ENCODE peak calls at places on chromosomes 7 and 10, in four cellular contexts. C is K562, B is A549, S is HepG2. D is an unnamed sample.
A peak's percentile ranks its signal among the peaks of the same experiment; 100 is the strongest.

GRCh38 chr10:65377687-65378086 is 1548.1 kb upstream of the LRRTM3 start:
- DNase-seq in B (no peak), C (no peak), S (no peak), D (no peak)

GRCh38 chr10:129760003-129760315 is 204.1 kb downstream of the EBF3 start:
- DNase-seq in S (no peak), B (no peak), C (no peak), D (no peak)

GRCh38 chr7:55572378-55573233 is at the start of gene VOPP1:
- DNase-seq in C (peak; percentile 93), S (peak; percentile 35), B (peak; percentile 80), D (peak; percentile 69)

GRCh38 chr10:45500798-45501197 is 126.8 kb downstream of the ALOX5 start:
- DNase-seq in B (no peak), C (no peak), S (no peak), D (no peak)

GRCh38 chr10:84537447-84537931 is 209.1 kb downstream of the CCSER2 start:
- DNase-seq in C (peak; percentile 86), S (peak; percentile 49), B (peak; percentile 67), D (peak; percentile 32)

GRCh38 chr10:132299381-132300336 is 8.1 kb downstream of the STK32C start:
- DNase-seq in C (no peak), B (no peak), S (no peak), D (no peak)

GRCh38 chr7:22667562-22668239 is 59.3 kb upstream of the IL6 start:
- DNase-seq in B (peak; percentile 34), C (peak; percentile 54), S (no peak), D (peak; percentile 19)

GRCh38 chr10:131815366-131816156 is 85.2 kb upstream of the PPP2R2D start:
- DNase-seq in S (no peak), C (no peak), B (no peak), D (no peak)

GRCh38 chr10:3955954-3956617 is 171.1 kb upstream of the KLF6 start:
- DNase-seq in B (no peak), C (no peak), S (no peak), D (peak; percentile 44)

GRCh38 chr7:32224276-32224675 is 154.1 kb upstream of the PDE1C start:
- DNase-seq in C (no peak), S (no peak), B (no peak), D (no peak)

GRCh38 chr10:72567884-72568283 is 58.0 kb downstream of the MICU1 start:
- DNase-seq in B (peak; percentile 58), C (peak; percentile 64), S (peak; percentile 11), D (no peak)

GRCh38 chr7:40551685-40552576 is 417.1 kb downstream of the SUGCT start:
- DNase-seq in S (peak; percentile 3), B (no peak), C (peak; percentile 6), D (no peak)

GRCh38 chr7:99224263-99224947 is 16.5 kb upstream of the KPNA7 start:
- DNase-seq in B (peak; percentile 70), C (peak; percentile 84), S (peak; percentile 54), D (no peak)

GRCh38 chr10:79608505-79609375 is 2.0 kb upstream of the SFTPA1 start:
- DNase-seq in C (peak; percentile 67), S (peak; percentile 46), B (peak; percentile 55), D (peak; percentile 73)

GRCh38 chr10:50582766-50583762 is 40.7 kb downstream of the SGMS1 start:
- DNase-seq in C (peak; percentile 86), S (no peak), B (peak; percentile 24), D (no peak)

GRCh38 chr7:30164567-30164966 is 29.8 kb downstream of the MTURN start:
- DNase-seq in B (peak; percentile 57), S (peak; percentile 60), C (peak; percentile 53), D (no peak)

GRCh38 chr7:56105508-56105907 is 768 bp downstream of the CHCHD2 start:
- DNase-seq in S (peak; percentile 73), C (no peak), B (no peak), D (no peak)

GRCh38 chr10:71561003-71561577 is 158.5 kb downstream of the C10orf105 start:
- DNase-seq in B (no peak), S (no peak), C (no peak), D (no peak)

GRCh38 chr10:97319671-97320479 is 804 bp downstream of the FRAT1 start:
- DNase-seq in C (no peak), B (no peak), S (peak; percentile 54), D (peak; percentile 76)

GRCh38 chr7:99860281-99861127 is 16.3 kb downstream of the OR2AE1 start:
- DNase-seq in B (no peak), S (peak; percentile 97), C (no peak), D (no peak)

GRCh38 chr7:31882187-31882586 is 188.0 kb downstream of the PDE1C start:
- DNase-seq in C (no peak), S (no peak), B (no peak), D (peak; percentile 12)

GRCh38 chr10:124079864-124080263 is 13.5 kb downstream of the CHST15 start:
- DNase-seq in B (no peak), C (no peak), S (no peak), D (no peak)

GRCh38 chr10:101453791-101454718 is 100.1 kb downstream of the BTRC start:
- DNase-seq in C (peak; percentile 20), S (no peak), B (no peak), D (no peak)

GRCh38 chr10:132858121-132859081 is 72.5 kb upstream of the NKX6-2 start:
- DNase-seq in S (no peak), C (peak; percentile 17), B (no peak), D (peak; percentile 61)

GRCh38 chr7:122148081-122148480 is 4.0 kb upstream of the AASS start:
- DNase-seq in S (no peak), C (no peak), B (no peak), D (no peak)

GRCh38 chr10:121096617-121097431 is 245.7 kb downstream of the WDR11 start:
- DNase-seq in B (no peak), C (no peak), S (peak; percentile 24), D (no peak)

DNA sequence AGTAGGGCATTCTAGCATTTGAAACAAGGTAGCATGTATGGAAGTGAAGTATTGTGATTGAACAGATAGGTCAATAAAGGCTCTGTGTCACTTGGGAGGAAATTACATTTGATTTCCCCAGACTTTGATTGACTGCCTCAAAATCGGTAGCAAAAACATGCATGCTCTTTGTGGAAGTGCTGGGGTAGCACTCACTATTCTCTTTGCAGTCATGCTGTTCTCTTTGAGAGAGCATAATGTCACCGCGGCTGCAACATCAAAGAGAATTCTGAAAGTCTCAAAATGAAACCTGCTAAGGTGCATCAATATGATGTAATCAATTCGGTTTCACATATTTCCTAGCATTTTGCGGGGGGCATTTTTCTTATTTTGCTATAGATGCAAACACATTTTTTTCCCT is 64.2 kb downstream of the ARMC3 start:
- DNase-seq in C (no peak), B (no peak), S (no peak), D (no peak)
- TF ChIP-seq HMGXB4 in C (no peak), B (no peak), S (no peak), D (no peak)

DNA sequence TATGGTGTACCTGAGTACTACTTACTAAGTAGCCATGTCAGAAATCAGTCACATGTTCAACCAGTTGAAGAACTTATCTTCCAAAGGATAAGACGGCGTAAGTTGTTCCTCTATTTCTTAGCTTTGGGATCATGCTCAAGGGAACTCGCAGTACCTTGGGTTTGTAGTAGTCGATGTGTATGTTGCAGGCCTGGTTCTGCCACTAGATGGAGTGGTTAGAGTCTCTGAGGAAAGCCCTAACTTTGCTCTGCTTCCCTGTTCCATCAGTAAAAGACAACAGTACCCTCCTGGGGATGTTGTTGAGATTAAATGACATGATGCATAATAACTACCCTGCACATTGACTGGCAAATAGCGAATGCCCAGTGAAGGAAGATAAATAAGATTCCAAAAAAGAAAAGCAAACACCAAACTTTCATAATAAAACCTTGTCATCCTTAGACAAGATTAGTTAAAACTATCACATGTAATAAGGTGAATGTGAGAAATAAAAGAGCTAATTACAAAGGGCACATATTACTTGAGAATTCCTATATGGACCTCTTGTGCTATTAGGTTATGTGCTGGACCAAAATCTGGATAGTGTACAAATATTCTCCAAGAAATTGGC is 165.9 kb downstream of the ABCA13 start:
- DNase-seq in S (peak; percentile 10), C (no peak), B (peak; percentile 24), D (peak; percentile 45)
- TF ChIP-seq HMGXB4 in S (no peak), C (no peak), B (no peak), D (no peak)

DNA sequence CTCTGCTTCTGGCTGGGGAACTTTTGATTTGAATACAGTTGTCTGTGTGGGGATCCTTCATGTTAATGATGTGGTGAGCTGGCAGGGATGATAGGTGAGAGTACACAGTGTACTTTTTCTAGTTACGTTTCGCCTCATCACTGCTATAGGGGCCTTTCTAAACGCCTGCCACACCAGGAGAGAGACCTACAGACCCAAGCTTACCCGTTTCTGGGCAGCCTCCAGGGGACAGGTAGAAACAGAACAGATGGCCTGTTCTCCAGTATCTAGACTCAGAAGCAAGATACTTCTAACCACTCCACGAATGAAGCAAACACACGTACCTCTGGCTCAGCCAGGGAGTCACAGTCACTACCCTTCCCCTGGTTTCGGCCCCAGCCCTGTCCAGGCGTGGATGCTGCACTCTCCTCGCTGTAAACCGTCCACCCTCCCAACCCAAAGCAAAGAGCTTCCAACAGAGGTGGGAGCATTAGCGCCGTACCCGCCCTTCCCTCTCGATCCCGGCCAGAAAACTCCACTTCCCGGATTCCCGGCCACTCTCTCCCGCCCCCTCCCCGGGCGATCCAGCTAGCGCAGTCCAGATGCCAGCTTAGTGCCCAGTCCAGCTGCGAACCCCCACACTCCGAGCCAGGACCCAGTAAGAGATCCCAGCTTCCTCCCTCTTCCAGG is 1.2 kb downstream of the CCDC6 start:
- DNase-seq in C (no peak), S (no peak), B (no peak), D (peak; percentile 59)
- TF ChIP-seq HMGXB4 in C (no peak), S (no peak), B (no peak), D (no peak)

DNA sequence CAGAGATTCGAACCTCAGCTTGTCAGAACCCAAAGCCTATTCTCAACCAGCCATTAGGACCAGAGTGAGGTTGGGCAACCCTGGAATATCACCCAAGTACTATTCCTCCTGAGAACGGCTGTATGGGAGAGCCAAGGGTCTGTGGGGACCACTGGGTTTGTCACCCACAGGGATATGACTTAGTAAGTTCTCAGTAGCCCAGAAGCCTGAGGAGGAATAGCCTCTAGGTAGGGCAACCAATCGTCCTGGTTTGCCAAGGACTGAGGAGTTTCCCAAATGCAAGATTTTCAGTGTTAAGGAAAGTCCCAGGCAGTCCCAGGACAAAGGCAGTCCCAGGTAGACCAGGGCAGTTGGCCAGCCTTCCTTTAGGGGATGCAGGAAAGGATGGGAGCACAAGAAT is 46.7 kb downstream of the PNLIPRP2 start:
- DNase-seq in B (no peak), C (no peak), S (no peak), D (no peak)
- TF ChIP-seq HMGXB4 in B (no peak), C (no peak), S (no peak), D (no peak)

GRCh38 chr7:107968449-107968848 is 34.5 kb downstream of the LAMB1 start:
- DNase-seq in S (no peak), C (no peak), B (no peak), D (no peak)

GRCh38 chr7:107969856-107970255 is 33.1 kb downstream of the LAMB1 start:
- DNase-seq in C (no peak), B (no peak), S (no peak), D (no peak)

GRCh38 chr7:107964510-107964909 is 38.5 kb downstream of the LAMB1 start:
- DNase-seq in S (no peak), B (no peak), C (no peak), D (no peak)

GRCh38 chr7:107967420-107967819 is 35.5 kb downstream of the LAMB1 start:
- DNase-seq in C (no peak), B (no peak), S (peak; percentile 90), D (no peak)

GRCh38 chr7:107966701-107967100 is 36.3 kb downstream of the LAMB1 start:
- DNase-seq in B (no peak), C (no peak), S (peak; percentile 90), D (peak; percentile 15)
- TF ChIP-seq HMGXB4 in B (no peak), C (no peak), S (no peak), D (no peak)

D was measured in WTC11.